ENCODE peak calls at places on chromosomes 6 and 20, in six cellular contexts. X is epithelial cell of esophagus, G is astrocyte of the cerebellum, M is IMR-90, E is A549, P is stomach. Y is an unnamed sample.

GRCh38 chr6:53313784-53314382 is 34.9 kb downstream of the ELOVL5 start:
- DNase-seq in X (no peak), E (no peak), G (no peak), M (peak), P (no peak), Y (no peak)

GRCh38 chr20:57091748-57092111 is 174.7 kb downstream of the BMP7 start:
- DNase-seq in P (no peak), X (no peak), E (no peak), M (no peak), G (no peak), Y (no peak)

GRCh38 chr6:100176321-100176950 is 182.4 kb upstream of the MCHR2 start:
- DNase-seq in G (peak), P (no peak), M (peak), E (peak), X (peak), Y (no peak)

GRCh38 chr6:106804238-106805016 is 170.1 kb downstream of the CD24 start:
- DNase-seq in G (no peak), P (no peak), E (no peak), X (no peak), M (no peak), Y (no peak)

GRCh38 chr20:3686867-3687321 is 5.1 kb upstream of the ADAM33 start:
- DNase-seq in X (peak), P (peak), G (peak), M (peak), E (no peak), Y (peak)

GRCh38 chr20:57386762-57387161 is 4.4 kb upstream of the RBM38 start:
- DNase-seq in P (no peak), G (no peak), X (no peak), M (no peak), E (no peak), Y (no peak)

GRCh38 chr6:96458771-96459170 is 62.8 kb upstream of the UFL1 start:
- DNase-seq in X (no peak), G (no peak), E (no peak), P (no peak), M (no peak), Y (no peak)

GRCh38 chr20:56442381-56443365 is 25.8 kb upstream of the RTF2 start:
- DNase-seq in E (no peak), X (no peak), G (no peak), M (peak), P (no peak), Y (no peak)

GRCh38 chr6:129502261-129502660 is 207.7 kb downstream of the ARHGAP18 start:
- DNase-seq in P (no peak), M (peak), G (no peak), X (peak), E (no peak), Y (no peak)

GRCh38 chr6:26170181-26170580 is 83.0 kb downstream of the HFE start:
- DNase-seq in M (no peak), X (peak), E (no peak), P (no peak), G (no peak), Y (no peak)

GRCh38 chr6:102798631-102799030 is 1405.1 kb downstream of the GRIK2 start:
- DNase-seq in E (peak), M (no peak), G (no peak), X (peak), P (no peak), Y (no peak)

GRCh38 chr6:26594128-26594493 is 2.6 kb upstream of the ABT1 start:
- DNase-seq in X (no peak), M (no peak), G (no peak), E (no peak), P (no peak), Y (no peak)

GRCh38 chr6:134628154-134628553 is 310.2 kb upstream of the SGK1 start:
- DNase-seq in P (no peak), M (no peak), E (no peak), X (no peak), G (no peak), Y (no peak)

GRCh38 chr6:36727491-36728021 is 29.9 kb downstream of the RAB44 start:
- DNase-seq in M (peak), E (no peak), P (no peak), X (peak), G (peak), Y (no peak)

GRCh38 chr6:88666906-88667305 is 296.5 kb downstream of the RNGTT start:
- DNase-seq in X (peak), P (no peak), G (no peak), M (no peak), E (no peak), Y (no peak)

GRCh38 chr6:126352514-126352913 is 12.6 kb downstream of the CENPW start:
- DNase-seq in P (no peak), X (no peak), M (no peak), E (no peak), G (no peak), Y (no peak)

GRCh38 chr6:35727206-35727934 is 9.5 kb upstream of the ARMC12 start:
- DNase-seq in X (peak), G (no peak), P (peak), E (peak), M (peak), Y (peak)

GRCh38 chr6:103672169-103672568 is 1187.5 kb downstream of the HACE1 start:
- DNase-seq in G (peak), X (peak), E (no peak), P (no peak), M (no peak), Y (no peak)

GRCh38 chr6:133388731-133389130 is 147.6 kb downstream of the EYA4 start:
- DNase-seq in X (no peak), G (no peak), M (no peak), E (no peak), P (no peak), Y (no peak)

GRCh38 chr20:10537850-10538480 is 102.9 kb downstream of the SLX4IP start:
- DNase-seq in X (peak), P (no peak), M (peak), E (no peak), G (peak), Y (no peak)

GRCh38 chr6:116036075-116036773 is 24.5 kb downstream of the FRK start:
- DNase-seq in P (no peak), X (no peak), M (no peak), G (no peak), E (no peak), Y (no peak)

GRCh38 chr6:90982581-90982980 is 395.7 kb upstream of the MAP3K7 start:
- DNase-seq in M (no peak), G (no peak), X (no peak), E (no peak), P (no peak), Y (no peak)
- TF ChIP-seq CTCF in M (no peak), G (no peak), X (no peak), E (no peak), P (no peak), Y (no peak)

DNA sequence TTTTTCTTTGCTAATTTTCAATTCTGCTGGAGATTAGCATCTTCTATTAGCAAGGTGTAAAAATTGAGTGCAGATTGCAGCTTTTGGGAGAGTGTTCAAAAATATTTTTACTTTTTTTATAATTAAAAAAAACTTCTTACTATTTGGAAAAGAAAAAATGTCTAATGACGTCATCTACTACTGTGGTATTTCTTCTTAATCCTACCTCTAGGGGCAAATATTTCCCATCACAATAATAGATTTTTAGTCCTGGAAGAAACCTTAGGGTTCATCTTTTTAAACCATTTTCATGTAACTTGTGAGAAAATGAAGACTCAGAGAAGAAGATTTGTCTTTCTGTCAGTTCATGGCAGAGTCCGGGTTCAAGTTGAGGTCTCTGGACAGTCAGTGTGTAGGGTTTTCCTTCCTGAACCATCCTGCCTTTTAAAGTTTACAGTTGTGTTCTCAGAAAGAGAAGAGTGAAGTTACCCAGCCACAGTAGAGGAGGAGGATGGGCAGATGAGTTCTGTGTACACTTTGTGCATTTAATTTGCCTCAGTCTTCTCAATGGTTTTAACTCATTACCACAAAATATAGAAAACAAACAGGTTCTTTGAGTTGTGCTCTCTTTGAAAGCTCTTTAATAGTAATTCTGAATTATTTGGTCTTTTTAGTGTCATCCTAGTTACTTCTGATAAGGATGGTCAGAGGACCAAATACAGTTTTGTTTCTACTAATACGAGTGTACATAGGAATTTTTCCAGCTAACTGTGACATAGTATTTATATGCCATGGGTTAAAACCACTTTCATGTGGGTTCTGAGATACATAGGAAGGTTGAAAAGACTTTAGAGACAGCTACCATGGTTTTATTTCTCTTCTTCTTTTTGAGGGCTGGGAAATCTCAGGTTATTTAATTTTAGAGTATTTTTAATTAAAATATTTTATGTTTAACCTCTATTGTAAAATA is 184.7 kb downstream of the CDKAL1 start:
- DNase-seq in P (no peak), E (no peak), G (no peak), M (no peak), X (no peak), Y (no peak)
- TF ChIP-seq CTCF in P (no peak), E (no peak), G (no peak), M (no peak), X (no peak), Y (no peak)

DNA sequence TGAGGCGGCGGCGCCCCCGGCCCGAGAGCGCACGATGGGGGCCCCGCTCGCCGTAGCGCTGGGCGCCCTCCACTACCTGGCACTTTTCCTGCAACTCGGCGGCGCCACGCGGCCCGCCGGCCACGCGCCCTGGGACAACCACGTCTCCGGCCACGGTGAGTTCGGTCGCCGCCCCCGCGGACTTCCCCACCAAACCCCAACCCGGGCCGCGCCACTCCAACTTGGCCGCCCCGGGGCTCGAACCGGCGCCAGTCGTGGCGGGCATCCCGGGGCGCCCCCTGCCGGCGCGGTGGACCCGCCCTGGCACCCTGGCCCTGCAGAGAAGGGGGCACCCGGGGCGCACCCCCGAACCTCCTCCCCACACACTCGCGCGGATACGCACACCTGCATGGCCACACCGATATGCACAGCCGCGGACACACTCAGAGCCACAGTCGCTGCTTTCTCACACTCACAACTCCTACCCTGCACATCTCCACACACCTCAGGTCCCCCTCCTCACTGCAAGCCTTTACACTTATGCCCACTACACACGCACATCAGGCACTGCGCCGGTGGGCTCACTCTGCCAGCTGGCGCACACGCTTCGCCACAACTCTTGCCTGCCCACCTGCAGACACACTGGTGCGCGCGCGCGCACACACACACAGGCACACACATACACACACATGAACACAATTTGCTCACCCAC is 535 bp downstream of the VSTM2L start:
- DNase-seq in X (no peak), E (peak), P (no peak), M (no peak), G (no peak), Y (no peak)
- TF ChIP-seq CTCF in X (no peak), E (peak), P (no peak), M (peak), G (peak), Y (no peak)

DNA sequence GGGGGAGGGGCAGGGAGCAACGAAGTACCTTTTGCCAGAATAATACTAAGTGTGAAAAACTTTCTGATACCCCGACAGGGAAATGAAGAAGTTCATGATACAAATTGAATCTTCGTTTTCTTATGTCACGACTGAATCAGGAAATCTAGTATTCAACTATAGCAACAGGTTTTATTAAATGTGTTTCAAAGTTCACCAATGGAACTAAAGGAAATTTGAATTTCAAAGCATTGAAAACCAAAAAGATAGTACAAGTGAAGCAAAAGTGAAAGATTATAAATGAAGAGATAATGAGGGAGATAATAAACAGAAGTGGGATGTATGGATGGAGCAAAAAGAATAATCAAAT is 333.2 kb downstream of the ADGRB3 start:
- DNase-seq in M (no peak), X (no peak), G (no peak), E (no peak), P (no peak), Y (no peak)
- TF ChIP-seq CTCF in M (no peak), X (no peak), G (no peak), E (no peak), P (no peak), Y (no peak)

GRCh38 chr20:42027746-42028268 is 409.6 kb upstream of the CHD6 start:
- DNase-seq in G (no peak), E (no peak), X (no peak), P (no peak), M (no peak), Y (no peak)
- TF ChIP-seq CTCF in G (no peak), E (no peak), X (no peak), P (no peak), M (no peak), Y (no peak)